ENCODE peak calls at places on chromosomes 2 and 18, in nine cellular contexts. A is lower lobe of right lung; H is endodermal cell; M is cardiac muscle cell; C is stimulated activated CD8-positive, alpha-beta memory T cell treated with anti-CD3 and anti-CD28 coated beads, Interleukin-4, amount 100 ng/mL, for 4 hours; N is activated T-cell treated with anti-CD3 and anti-CD28 coated beads for 1 hour; P is A172; K is T-helper 22 cell; T is stimulated activated CD4-positive, alpha-beta T cell treated with anti-CD3 and anti-CD28 coated beads, Interleukin-1b, Interleukin-23, amount 100 ng/mL, for 4 hours. E is an unnamed sample.

GRCh38 chr2:126634273-126634861 is 21.6 kb upstream of the GYPC start:
- DNase-seq in A (no peak), C (no peak), T (no peak), P (no peak), K (peak), M (peak), H (peak), N (peak), E (no peak)

GRCh38 chr18:8765692-8766463 is 60.5 kb downstream of the MTCL1 start:
- DNase-seq in A (no peak), P (peak), K (no peak), T (no peak), H (no peak), N (no peak), M (no peak), C (no peak), E (no peak)

GRCh38 chr2:156021326-156022040 is 311.0 kb downstream of the NR4A2 start:
- DNase-seq in M (no peak), K (no peak), C (no peak), P (peak), H (peak), N (no peak), T (no peak), A (no peak), E (peak)

GRCh38 chr2:47198985-47199451 is 43.9 kb upstream of the STPG4 start:
- DNase-seq in C (no peak), T (no peak), H (no peak), P (peak), K (no peak), N (no peak), A (no peak), M (peak), E (no peak)

GRCh38 chr2:215435261-215435808 is 533 bp downstream of the FN1 start:
- DNase-seq in A (peak), N (no peak), C (no peak), K (no peak), P (no peak), T (no peak), H (peak), M (no peak), E (peak)

GRCh38 chr2:119438726-119439284 is 7.2 kb downstream of the TMEM37 start:
- DNase-seq in N (no peak), C (no peak), H (no peak), T (no peak), K (no peak), A (no peak), P (no peak), M (no peak), E (no peak)

GRCh38 chr2:110828330-110828729 is 96.0 kb downstream of the ACOXL start:
- DNase-seq in H (no peak), P (no peak), C (no peak), K (no peak), T (no peak), A (no peak), N (no peak), M (peak), E (no peak)

GRCh38 chr2:208224802-208225201 is 30.1 kb downstream of the IDH1 start:
- DNase-seq in P (no peak), K (no peak), N (no peak), T (no peak), A (no peak), M (no peak), C (no peak), H (no peak), E (no peak)

GRCh38 chr2:33529771-33530481 is 53.5 kb downstream of the RASGRP3 start:
- DNase-seq in K (no peak), A (no peak), P (peak), N (no peak), C (no peak), H (no peak), M (peak), T (no peak), E (no peak)

GRCh38 chr2:46276652-46277051 is 20.6 kb upstream of the EPAS1 start:
- DNase-seq in C (no peak), N (no peak), A (no peak), K (no peak), P (peak), H (peak), M (peak), T (no peak), E (no peak)

GRCh38 chr2:101162561-101163330 is 11.6 kb upstream of the TBC1D8 start:
- DNase-seq in H (peak), M (no peak), P (no peak), C (no peak), T (no peak), K (no peak), A (no peak), N (no peak), E (peak)

GRCh38 chr2:84781942-84782716 is 98.8 kb downstream of the TRABD2A start:
- DNase-seq in A (peak), H (no peak), M (no peak), P (peak), C (peak), K (peak), N (peak), T (peak), E (peak)

GRCh38 chr2:173077506-173078177 is 2.0 kb downstream of the MAP3K20 start:
- DNase-seq in H (no peak), K (no peak), A (no peak), C (no peak), N (no peak), M (peak), P (no peak), T (no peak), E (no peak)

GRCh38 chr2:150133623-150134022 is 353.8 kb downstream of the RND3 start:
- DNase-seq in T (no peak), P (peak), C (no peak), K (no peak), A (no peak), M (peak), N (no peak), H (no peak), E (no peak)

GRCh38 chr2:178365116-178365515 is 85.9 kb downstream of the PRKRA start:
- DNase-seq in M (no peak), T (no peak), H (no peak), N (no peak), K (no peak), P (no peak), A (no peak), C (no peak), E (no peak)

GRCh38 chr2:158904620-158905177 is 63.7 kb upstream of the TANC1 start:
- DNase-seq in N (no peak), K (no peak), M (no peak), H (no peak), A (no peak), P (no peak), T (no peak), C (no peak), E (no peak)

GRCh38 chr18:57544958-57545661 is 41.4 kb downstream of the FECH start:
- DNase-seq in K (no peak), C (no peak), T (no peak), N (no peak), A (no peak), P (no peak), M (no peak), H (no peak), E (no peak)

GRCh38 chr2:221200184-221200839 is 371.8 kb downstream of the EPHA4 start:
- DNase-seq in M (no peak), N (no peak), K (no peak), A (no peak), P (no peak), H (no peak), C (no peak), T (no peak), E (no peak)

GRCh38 chr2:37365669-37366068 is 21.2 kb downstream of the QPCT start:
- DNase-seq in P (peak), N (no peak), T (no peak), H (peak), A (no peak), K (no peak), C (no peak), M (no peak), E (no peak)

GRCh38 chr2:29139152-29139551 is 23.9 kb downstream of the CLIP4 start:
- DNase-seq in T (no peak), M (peak), C (no peak), N (no peak), K (no peak), P (no peak), H (no peak), A (no peak), E (no peak)

GRCh38 chr2:37569986-37570688 is 101.3 kb downstream of the CDC42EP3 start:
- DNase-seq in A (no peak), N (no peak), H (no peak), P (peak), M (no peak), T (no peak), C (no peak), K (no peak), E (no peak)

GRCh38 chr2:207288628-207289027 is 122.9 kb upstream of the KLF7 start:
- DNase-seq in C (no peak), T (no peak), M (no peak), N (no peak), H (no peak), P (no peak), K (no peak), A (no peak), E (no peak)

GRCh38 chr2:145194671-145195070 is 674.8 kb upstream of the ZEB2 start:
- DNase-seq in K (no peak), A (no peak), M (no peak), T (no peak), C (no peak), H (no peak), N (no peak), P (no peak), E (no peak)

GRCh38 chr18:79519751-79520472 is 124.2 kb downstream of the NFATC1 start:
- DNase-seq in T (no peak), A (peak), M (peak), H (peak), N (no peak), K (no peak), C (no peak), P (no peak), E (no peak)

GRCh38 chr2:190717764-190718651 is 69.1 kb downstream of the NAB1 start:
- DNase-seq in M (no peak), K (no peak), T (no peak), C (no peak), A (no peak), H (no peak), P (peak), N (no peak), E (no peak)

GRCh38 chr2:8515864-8516533 is 165.9 kb upstream of the ID2 start:
- DNase-seq in P (no peak), C (no peak), A (no peak), M (no peak), K (no peak), T (no peak), N (no peak), H (no peak), E (peak)

GRCh38 chr2:191679818-191680600 is 2.1 kb downstream of the NABP1 start:
- DNase-seq in C (no peak), K (no peak), P (peak), H (no peak), M (peak), A (no peak), T (no peak), N (no peak), E (no peak)

E was measured in mucosa of descending colon.